ENCODE peak calls at places on chromosomes 6 and 20, in seven cellular contexts. L, V, N, Y, O, D and W are unnamed samples.

GRCh38 chr6:109453594-109454482 is 1.7 kb downstream of the MICAL1 start:
- DNase-seq in Y (no peak), V (no peak), N (no peak), O (no peak), L (no peak), D (no peak), W (no peak)

GRCh38 chr6:36120979-36121706 is 9.2 kb upstream of the MAPK13 start:
- DNase-seq in V (no peak), L (no peak), O (peak; percentile 56), Y (peak; percentile 56), N (no peak), D (peak; percentile 56), W (peak; percentile 70)

GRCh38 chr6:46909371-46909770 is 12.4 kb downstream of the ADGRF5 start:
- DNase-seq in V (no peak), D (no peak), Y (no peak), O (no peak), N (no peak), L (no peak), W (no peak)

GRCh38 chr20:40922865-40923264 is 105.8 kb upstream of the TOP1 start:
- DNase-seq in V (no peak), O (no peak), Y (no peak), L (no peak), D (no peak), N (no peak), W (no peak)

GRCh38 chr20:33979094-33979493 is 14.6 kb upstream of the RALY start:
- DNase-seq in D (no peak), Y (no peak), L (no peak), N (no peak), O (no peak), V (no peak), W (no peak)

GRCh38 chr6:17167327-17167979 is 65.6 kb downstream of the STMND1 start:
- DNase-seq in L (peak; percentile 48), V (peak; percentile 15), Y (peak; percentile 45), N (no peak), O (peak; percentile 38), D (no peak), W (no peak)

GRCh38 chr20:51720384-51720783 is 47.8 kb downstream of the ATP9A start:
- DNase-seq in V (no peak), L (no peak), O (no peak), N (no peak), Y (no peak), D (no peak), W (no peak)

GRCh38 chr6:158041370-158041769 is 59.7 kb downstream of the SYNJ2 start:
- DNase-seq in D (no peak), O (no peak), L (no peak), V (no peak), Y (no peak), N (no peak), W (no peak)

GRCh38 chr20:25281541-25281991 is 33.7 kb downstream of the PYGB start:
- DNase-seq in Y (peak; percentile 18), O (no peak), N (no peak), V (no peak), L (peak; percentile 46), D (no peak), W (no peak)

GRCh38 chr20:59697082-59697481 is 92.7 kb downstream of the PHACTR3 start:
- DNase-seq in Y (no peak), L (no peak), D (no peak), V (no peak), O (no peak), N (no peak), W (no peak)

GRCh38 chr20:57329608-57330221 is at the start of gene SPO11:
- DNase-seq in O (no peak), N (no peak), Y (no peak), D (no peak), L (no peak), V (no peak), W (no peak)

GRCh38 chr20:50508171-50508761 is 1.9 kb upstream of the PTPN1 start:
- DNase-seq in V (no peak), N (no peak), Y (no peak), O (no peak), L (peak; percentile 67), D (no peak), W (no peak)

GRCh38 chr20:33687993-33688937 is 2.1 kb upstream of the E2F1 start:
- DNase-seq in L (no peak), D (no peak), N (no peak), Y (no peak), V (no peak), O (no peak), W (no peak)

GRCh38 chr20:14445310-14445709 is 107.9 kb upstream of the FLRT3 start:
- DNase-seq in N (no peak), V (peak; percentile 88), L (no peak), O (no peak), Y (no peak), D (no peak), W (no peak)

GRCh38 chr6:43771858-43772570 is 2.0 kb downstream of the VEGFA start:
- DNase-seq in D (peak; percentile 15), O (peak; percentile 41), V (no peak), Y (peak; percentile 79), N (no peak), L (peak; percentile 46), W (peak; percentile 37)

GRCh38 chr6:3176562-3177355 is 19.4 kb upstream of the TUBB2A start:
- DNase-seq in L (peak; percentile 84), N (peak; percentile 84), V (peak; percentile 98), Y (peak; percentile 65), D (peak; percentile 14), O (peak; percentile 45), W (peak; percentile 23)

GRCh38 chr20:53539516-53539915 is 54.1 kb downstream of the ZNF217 start:
- DNase-seq in L (no peak), Y (no peak), D (no peak), V (no peak), N (no peak), O (no peak), W (no peak)

GRCh38 chr20:41358230-41358629 is 8.4 kb downstream of the EMILIN3 start:
- DNase-seq in L (no peak), V (no peak), O (no peak), D (no peak), Y (no peak), N (no peak), W (no peak)

GRCh38 chr20:24421071-24421470 is 48.4 kb upstream of the SYNDIG1 start:
- DNase-seq in Y (no peak), N (no peak), L (no peak), O (no peak), D (no peak), V (no peak), W (no peak)

GRCh38 chr6:32087574-32088486 is 21.3 kb downstream of the TNXB start:
- DNase-seq in D (peak; percentile 61), L (peak; percentile 62), N (no peak), Y (peak; percentile 93), O (peak; percentile 63), V (peak; percentile 46), W (peak; percentile 40)

GRCh38 chr6:80872951-80873308 is 766.5 kb downstream of the BCKDHB start:
- DNase-seq in O (no peak), N (no peak), D (no peak), L (no peak), Y (no peak), V (no peak), W (no peak)

GRCh38 chr6:144898052-144898689 is 613.0 kb downstream of the UTRN start:
- DNase-seq in O (no peak), Y (no peak), V (peak; percentile 54), N (no peak), D (no peak), L (peak; percentile 79), W (no peak)

GRCh38 chr6:40982917-40983316 is 56.1 kb downstream of the UNC5CL start:
- DNase-seq in Y (no peak), L (no peak), V (no peak), N (no peak), O (no peak), D (no peak), W (no peak)